ENCODE peak calls at places on chromosomes 2 and 18, in nine cellular contexts. L is A549, W is Peyer's patch, K is IMR-90, Q is HepG2, T is stomach, V is HCT116, G is esophagus squamous epithelium, Y is spleen. R is an unnamed sample.

GRCh38 chr2:230938516-230939065 is 13.5 kb upstream of the GPR55 start:
- DNase-seq in Y (no peak), Q (no peak), T (peak), L (no peak), G (no peak), V (no peak), K (no peak), W (no peak), R (no peak)

GRCh38 chr2:148259674-148260073 is 238.8 kb downstream of the MBD5 start:
- DNase-seq in Y (no peak), T (no peak), Q (no peak), K (peak), G (no peak), V (no peak), L (no peak), W (no peak), R (no peak)

GRCh38 chr18:49597152-49597551 is 35.3 kb downstream of the LIPG start:
- DNase-seq in G (no peak), Y (no peak), L (no peak), T (no peak), V (no peak), Q (no peak), K (no peak), W (no peak), R (no peak)

GRCh38 chr2:113133696-113134558 is 6.5 kb downstream of the IL1RN start:
- DNase-seq in Q (no peak), T (no peak), V (no peak), W (no peak), G (no peak), K (no peak), Y (no peak), L (no peak), R (no peak)

GRCh38 chr2:222709191-222709891 is 37.9 kb downstream of the MOGAT1 start:
- DNase-seq in Y (no peak), V (peak), K (peak), T (peak), G (no peak), L (peak), Q (peak), W (peak), R (no peak)

GRCh38 chr2:165803123-165803760 is 9.2 kb upstream of the GALNT3 start:
- DNase-seq in L (no peak), K (peak), Y (no peak), W (no peak), T (no peak), G (no peak), Q (no peak), V (no peak), R (no peak)

GRCh38 chr2:7655629-7656028 is 738.4 kb downstream of the RNF144A start:
- DNase-seq in G (no peak), L (no peak), Y (no peak), V (no peak), W (no peak), Q (no peak), T (no peak), K (no peak), R (no peak)

GRCh38 chr18:24114924-24115549 is 23.8 kb upstream of the CABYR start:
- DNase-seq in T (no peak), Q (peak), K (peak), G (no peak), Y (no peak), V (no peak), L (no peak), W (no peak), R (no peak)

GRCh38 chr18:7684966-7685365 is 117.8 kb downstream of the PTPRM start:
- DNase-seq in Y (no peak), G (no peak), W (no peak), L (no peak), K (no peak), Q (no peak), V (no peak), T (no peak), R (no peak)

GRCh38 chr2:233165895-233166661 is 85.4 kb upstream of the ATG16L1 start:
- DNase-seq in W (peak), K (no peak), V (no peak), Q (no peak), T (peak), L (peak), G (no peak), Y (peak), R (peak)

GRCh38 chr2:19244460-19245363 is 113.7 kb downstream of the OSR1 start:
- DNase-seq in Q (no peak), Y (no peak), W (no peak), L (no peak), T (no peak), G (no peak), V (no peak), K (peak), R (no peak)

GRCh38 chr18:29163596-29163995 is 986.7 kb upstream of the CDH2 start:
- DNase-seq in L (no peak), W (no peak), V (no peak), T (no peak), K (no peak), Q (no peak), Y (no peak), G (no peak), R (no peak)

GRCh38 chr2:232838406-232838874 is 31.6 kb upstream of the SNORC start:
- DNase-seq in T (no peak), V (no peak), Y (peak), W (no peak), K (peak), G (no peak), Q (peak), L (no peak), R (no peak)

GRCh38 chr2:178882666-178883440 is 75.6 kb upstream of the TTN start:
- DNase-seq in G (no peak), T (peak), V (no peak), Q (no peak), K (peak), L (no peak), Y (no peak), W (no peak), R (no peak)
- TF ChIP-seq POLR2A in G (no peak), T (no peak), V (no peak), Q (no peak), K (no peak), L (no peak), Y (no peak), W (no peak), R (no peak)

GRCh38 chr18:13464432-13465125 is 246.0 kb downstream of the LDLRAD4 start:
- DNase-seq in Y (peak), V (no peak), G (peak), K (no peak), Q (no peak), W (no peak), L (no peak), T (peak), R (no peak)
- H3K27ac ChIP-seq in Y (peak), V (no peak), G (peak), K (no peak), Q (no peak), W (peak), L (no peak), T (peak), R (peak)

GRCh38 chr2:236763821-236764220 is 194.2 kb downstream of the ACKR3 start:
- DNase-seq in G (no peak), V (no peak), L (no peak), Q (no peak), K (no peak), W (no peak), Y (no peak), T (no peak), R (no peak)

GRCh38 chr2:236762628-236763027 is 193.0 kb downstream of the ACKR3 start:
- DNase-seq in Y (no peak), Q (no peak), L (no peak), W (no peak), T (no peak), V (no peak), G (no peak), K (no peak), R (no peak)

GRCh38 chr2:236761358-236761757 is 191.7 kb downstream of the ACKR3 start:
- DNase-seq in K (no peak), G (no peak), L (no peak), W (no peak), Q (no peak), Y (no peak), V (no peak), T (no peak), R (no peak)

GRCh38 chr2:236758406-236758805 is 188.8 kb downstream of the ACKR3 start:
- DNase-seq in T (no peak), Q (peak), G (no peak), L (no peak), V (no peak), Y (no peak), W (no peak), K (no peak), R (no peak)

DNA sequence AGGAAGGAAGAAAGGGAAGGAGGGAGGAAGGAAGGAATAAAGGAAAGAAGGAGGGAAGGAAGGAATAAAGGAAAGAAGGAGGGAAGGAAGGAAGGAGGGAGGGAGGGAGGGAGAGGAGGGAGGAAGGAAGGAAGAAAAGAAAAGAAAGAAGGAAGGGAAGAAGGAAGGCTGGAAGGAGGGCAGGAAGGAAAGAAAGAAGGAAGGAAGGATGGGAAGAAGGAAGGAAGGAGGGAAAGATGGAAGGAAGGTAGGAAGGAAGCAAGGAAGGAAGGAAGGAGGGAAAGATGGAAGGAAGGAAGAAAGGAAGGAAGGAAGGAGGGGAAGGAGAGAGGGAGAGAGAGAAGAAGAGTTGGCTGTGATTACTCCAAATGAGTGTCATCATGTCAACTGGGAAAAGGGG is 190.6 kb downstream of the ACKR3 start:
- DNase-seq in G (no peak), V (no peak), K (no peak), Y (no peak), L (no peak), T (no peak), Q (no peak), W (no peak), R (no peak)
- H3K4me3 ChIP-seq in G (no peak), V (no peak), K (no peak), Y (no peak), L (no peak), T (no peak), Q (no peak), W (no peak), R (no peak)

DNA sequence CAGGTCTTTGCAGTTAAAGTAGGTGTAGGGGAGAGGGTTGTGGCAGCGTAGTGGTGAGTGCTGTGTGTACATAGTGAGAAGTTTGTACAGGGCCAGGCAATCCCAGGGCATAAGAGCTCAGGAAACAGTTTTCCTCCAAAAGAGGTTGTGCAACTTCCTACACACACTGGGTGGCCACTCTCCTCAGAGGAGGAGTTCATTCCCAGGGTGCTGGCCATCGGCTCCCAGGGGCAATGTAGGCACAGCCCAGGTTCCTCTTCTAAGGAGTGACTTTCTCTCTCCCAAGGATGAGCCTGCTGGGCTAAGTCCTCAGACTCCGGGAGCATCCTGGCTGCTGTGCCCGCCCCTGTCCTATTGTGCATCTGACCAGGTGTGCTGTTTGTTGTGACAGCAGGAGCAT is 3.0 kb downstream of the ACOXL start:
- DNase-seq in W (no peak), G (no peak), Y (no peak), Q (no peak), V (no peak), T (no peak), K (no peak), L (no peak), R (no peak)
- TF ChIP-seq POLR2A in W (no peak), G (no peak), Y (no peak), Q (no peak), V (no peak), T (no peak), K (no peak), L (no peak), R (peak)

DNA sequence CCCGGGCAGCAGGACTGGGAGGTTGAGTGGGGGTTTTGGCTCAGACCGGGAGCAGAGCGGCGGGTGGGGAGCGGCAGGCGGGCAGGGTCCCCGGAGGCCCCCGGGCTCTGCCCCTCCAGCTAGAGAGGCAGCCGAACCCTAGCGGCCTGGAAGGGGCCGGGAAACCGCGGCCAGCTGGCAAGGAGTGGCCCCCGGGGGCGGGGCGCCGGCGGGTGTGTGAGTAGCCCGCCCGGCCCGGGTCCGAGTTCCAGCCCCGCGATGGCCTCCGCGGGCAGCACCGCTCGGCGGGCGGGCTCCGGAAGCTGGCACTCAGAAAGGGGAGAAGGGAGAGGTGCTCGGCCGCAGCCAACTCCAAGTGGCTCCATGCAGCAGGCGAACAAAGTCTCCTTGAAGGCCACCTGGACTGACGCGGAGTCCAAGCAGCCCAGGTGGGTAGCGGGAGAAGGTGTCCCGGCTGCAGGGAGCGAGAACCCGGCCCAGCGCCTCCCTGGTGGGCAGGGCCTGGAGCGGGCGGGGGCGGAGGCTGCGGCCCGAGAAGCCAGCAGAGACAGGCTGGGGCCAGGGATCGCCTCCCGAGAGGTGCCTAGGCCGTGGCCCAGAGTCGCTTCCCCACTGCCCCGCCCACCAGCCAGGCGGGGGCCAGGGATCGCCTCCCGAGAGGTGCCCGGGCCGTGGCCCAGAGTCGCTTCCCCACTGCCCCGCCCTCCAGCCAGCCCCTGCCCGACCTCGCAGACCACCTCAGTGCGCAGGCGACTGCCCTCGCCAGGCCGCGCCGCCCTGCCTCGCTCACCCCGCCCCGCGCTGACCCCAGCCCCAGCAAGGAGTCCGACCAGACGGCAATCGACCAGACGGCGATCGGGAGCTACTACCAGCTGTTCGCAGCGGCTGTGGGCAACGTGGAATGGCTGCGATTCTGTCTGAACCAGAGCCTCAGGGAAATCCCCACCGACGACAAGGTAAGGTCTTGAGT is at the start of gene ANKRD53:
- DNase-seq in Q (no peak), W (peak), Y (peak), L (no peak), V (no peak), G (no peak), K (no peak), T (peak), R (peak)
- H3K27ac ChIP-seq in Q (no peak), W (peak), Y (peak), L (no peak), V (no peak), G (peak), K (peak), T (peak), R (peak)

GRCh38 chr2:191646612-191646902 is 31.4 kb upstream of the NABP1 start:
- DNase-seq in G (no peak), V (no peak), Y (no peak), W (no peak), K (no peak), Q (no peak), L (no peak), T (no peak), R (no peak)
- H3K4me3 ChIP-seq in G (no peak), V (no peak), Y (no peak), W (no peak), K (no peak), Q (no peak), L (no peak), T (no peak), R (no peak)

GRCh38 chr2:74119324-74119723 is 28.4 kb downstream of the BOLA3 start:
- DNase-seq in G (no peak), Y (no peak), W (no peak), V (no peak), K (no peak), Q (no peak), L (peak), T (no peak), R (no peak)

DNA sequence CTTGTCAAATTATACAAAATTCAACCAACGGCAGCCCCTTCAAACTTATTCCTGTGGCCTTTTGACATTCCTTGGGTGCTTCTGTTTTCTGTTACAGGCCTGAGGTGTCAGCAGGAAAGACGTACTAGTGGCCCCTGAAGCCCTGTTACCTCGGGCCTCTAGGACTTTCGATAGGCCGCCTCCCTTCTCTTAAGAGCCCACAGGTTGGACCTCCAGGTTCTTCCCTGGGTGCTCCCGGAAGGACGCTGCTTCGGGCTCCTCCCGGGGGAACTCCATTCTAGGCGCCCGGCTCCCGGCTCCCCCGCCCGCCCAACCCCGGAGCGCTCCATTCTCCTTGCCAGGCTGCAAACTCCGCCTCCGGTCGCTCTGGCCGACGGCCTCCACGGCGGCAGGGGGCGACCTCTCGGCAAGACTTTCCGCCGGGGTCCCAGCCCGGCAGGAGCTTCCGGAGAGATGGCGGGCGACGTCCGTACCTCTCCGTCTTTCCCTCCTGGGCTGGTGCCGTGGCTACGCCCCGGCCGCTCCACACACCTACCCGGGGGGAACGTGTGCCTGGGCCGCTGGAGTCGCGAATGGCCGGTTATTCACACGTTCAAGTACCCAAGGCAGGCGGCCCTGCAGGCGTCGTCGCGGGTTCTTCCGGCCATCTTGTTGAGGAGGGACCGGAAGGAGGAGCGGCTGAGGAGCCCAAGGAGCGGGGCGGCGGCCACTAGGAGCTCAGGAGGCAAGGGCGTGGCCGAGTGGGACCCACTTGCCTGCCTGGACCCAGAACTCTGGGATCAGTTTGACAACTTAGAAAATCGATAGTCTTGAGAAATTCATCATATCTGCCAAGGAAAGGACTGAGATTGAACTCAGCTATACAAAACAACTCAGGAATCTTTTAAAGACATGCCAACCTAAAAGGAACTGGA is 27.5 kb downstream of the BOLA3 start:
- DNase-seq in G (peak), Q (peak), W (peak), L (peak), Y (peak), V (no peak), T (peak), K (peak), R (peak)
- TF ChIP-seq POLR2A in G (no peak), Q (peak), W (peak), L (peak), Y (no peak), V (no peak), T (no peak), K (peak), R (peak)

GRCh38 chr2:195022514-195022842 is 634.5 kb upstream of the SLC39A10 start:
- DNase-seq in W (no peak), G (no peak), L (no peak), V (no peak), Y (no peak), Q (no peak), K (no peak), T (no peak), R (no peak)
- H3K27ac ChIP-seq in W (no peak), G (no peak), L (no peak), V (no peak), Y (no peak), Q (no peak), K (no peak), T (no peak), R (no peak)

GRCh38 chr2:25497862-25498407 is 156.2 kb upstream of the DNMT3A start:
- DNase-seq in Y (no peak), Q (no peak), L (no peak), V (no peak), W (no peak), T (no peak), G (no peak), K (no peak), R (no peak)
- H3K4me3 ChIP-seq in Y (no peak), Q (no peak), L (no peak), V (no peak), W (no peak), T (no peak), G (no peak), K (no peak), R (no peak)